ENCODE peak calls at places on chromosomes 4 and X, in six cellular contexts. T is pancreas; Q is adrenal gland; E is activated CD8-positive, alpha-beta memory T cell treated with anti-CD3 and anti-CD28 coated beads for 48 hours; R is naive thymus-derived CD8-positive, alpha-beta T cell; H is suprapubic skin. X is an unnamed sample.

GRCh38 chrX:100048156-100048555 is 361.9 kb downstream of the PCDH19 start:
- DNase-seq in T (no peak), Q (no peak), E (no peak), R (no peak), H (no peak), X (no peak)

GRCh38 chr4:71268156-71268555 is 70.7 kb upstream of the SLC4A4 start:
- DNase-seq in T (no peak), Q (no peak), E (no peak), R (no peak), H (no peak), X (no peak)

GRCh38 chr4:60133414-60133813 is 1066.7 kb upstream of the ADGRL3 start:
- DNase-seq in T (no peak), Q (no peak), E (no peak), R (no peak), H (no peak), X (no peak)

GRCh38 chr4:8344387-8344786 is 74.8 kb downstream of the HTRA3 start:
- DNase-seq in T (no peak), Q (no peak), E (no peak), R (no peak), H (peak), X (peak)

GRCh38 chrX:4315891-4316290 is 602.4 kb upstream of the PRKX start:
- DNase-seq in T (no peak), Q (no peak), E (no peak), R (no peak), H (no peak), X (no peak)

GRCh38 chr4:28772066-28772465 is 1911.4 kb downstream of the STIM2 start:
- DNase-seq in T (no peak), Q (no peak), E (no peak), R (no peak), H (no peak), X (no peak)

GRCh38 chr4:107247738-107248137 is 211.6 kb upstream of the DKK2 start:
- DNase-seq in T (no peak), Q (peak), E (no peak), R (no peak), H (peak), X (no peak)

GRCh38 chr4:186021461-186022167 is 47.3 kb upstream of the TLR3 start:
- DNase-seq in T (no peak), Q (peak), E (no peak), R (no peak), H (no peak), X (peak)

GRCh38 chr4:8281519-8282133 is 12.1 kb downstream of the HTRA3 start:
- DNase-seq in T (no peak), Q (no peak), E (no peak), R (no peak), H (peak), X (no peak)

GRCh38 chr4:185713272-185713671 is 98.7 kb downstream of the SORBS2 start:
- DNase-seq in T (no peak), Q (no peak), E (no peak), R (no peak), H (no peak), X (no peak)

GRCh38 chrX:5528057-5528456 is 700.6 kb downstream of the NLGN4X start:
- DNase-seq in T (no peak), Q (no peak), E (no peak), R (no peak), H (no peak), X (no peak)

GRCh38 chr4:38237139-38237538 is 276.9 kb downstream of the PTTG2 start:
- DNase-seq in T (no peak), Q (no peak), E (no peak), R (no peak), H (no peak), X (no peak)

GRCh38 chrX:84453351-84454246 is 48.7 kb downstream of the HDX start:
- DNase-seq in T (no peak), Q (no peak), E (no peak), R (no peak), H (no peak), X (no peak)

GRCh38 chr4:57154191-57154590 is 44.0 kb upstream of the IGFBP7 start:
- DNase-seq in T (no peak), Q (no peak), E (no peak), R (no peak), H (no peak), X (peak)

GRCh38 chr4:148649669-148650331 is 207.6 kb upstream of the NR3C2 start:
- DNase-seq in T (no peak), Q (no peak), E (no peak), R (no peak), H (no peak), X (no peak)

GRCh38 chrX:72735561-72735960 is 21.5 kb upstream of the PHKA1 start:
- DNase-seq in T (no peak), Q (no peak), E (no peak), R (no peak), H (no peak), X (no peak)

GRCh38 chr4:110778526-110778925 is 155.6 kb upstream of the PITX2 start:
- DNase-seq in T (no peak), Q (no peak), E (no peak), R (no peak), H (no peak), X (no peak)

GRCh38 chr4:80037864-80038263 is 35.2 kb downstream of the ANTXR2 start:
- DNase-seq in T (no peak), Q (no peak), E (no peak), R (no peak), H (no peak), X (no peak)

GRCh38 chrX:138057883-138058282 is 492.0 kb downstream of the ZIC3 start:
- DNase-seq in T (no peak), Q (no peak), E (no peak), R (no peak), H (no peak), X (no peak)

GRCh38 chr4:186158021-186158859 is 33.1 kb upstream of the CYP4V2 start:
- DNase-seq in T (no peak), Q (no peak), E (no peak), R (no peak), H (no peak), X (peak)

GRCh38 chr4:105895609-105896460 is 564 bp downstream of the NPNT start:
- DNase-seq in T (peak), Q (no peak), E (peak), R (no peak), H (peak), X (peak)

GRCh38 chr4:74112399-74113090 is 13.6 kb upstream of the CXCL2 start:
- DNase-seq in T (no peak), Q (no peak), E (no peak), R (no peak), H (no peak), X (no peak)

GRCh38 chrX:145190801-145191389 is 56.4 kb upstream of the SPANXN1 start:
- DNase-seq in T (no peak), Q (no peak), E (no peak), R (no peak), H (no peak), X (peak)

GRCh38 chr4:105196523-105197145 is 50.0 kb downstream of the TET2 start:
- DNase-seq in T (no peak), Q (no peak), E (no peak), R (no peak), H (no peak), X (no peak)

GRCh38 chr4:10083331-10083769 is 33.2 kb downstream of the WDR1 start:
- DNase-seq in T (peak), Q (no peak), E (no peak), R (no peak), H (peak), X (no peak)

GRCh38 chrX:111352424-111352823 is 59.6 kb downstream of the DCX start:
- DNase-seq in T (no peak), Q (peak), E (no peak), R (no peak), H (no peak), X (no peak)

GRCh38 chr4:18020671-18021469 is 685 bp downstream of the LCORL start:
- DNase-seq in T (peak), Q (peak), E (peak), R (peak), H (peak), X (peak)

GRCh38 chr4:76723373-76723772 is 174.6 kb downstream of the SOWAHB start:
- DNase-seq in T (no peak), Q (no peak), E (no peak), R (no peak), H (no peak), X (no peak)

GRCh38 chr4:164931551-164932324 is 45.7 kb downstream of the TRIM61 start:
- DNase-seq in T (no peak), Q (no peak), E (no peak), R (no peak), H (no peak), X (no peak)

GRCh38 chrX:3006500-3006899 is at the start of gene ARSH:
- DNase-seq in T (no peak), Q (no peak), E (no peak), R (no peak), H (no peak), X (no peak)

GRCh38 chrX:1385251-1385794 is 6.6 kb downstream of the SLC25A6 start:
- DNase-seq in T (peak), Q (no peak), E (no peak), R (no peak), H (peak), X (no peak)

X was measured in retina.